ENCODE peak calls at places on chromosomes 3 and 15, in seven cellular contexts. I is amniotic stem cell; M is lower leg skin; E is GM23248; O is foreskin fibroblast; R is NCI-H1694; W is stimulated activated CD4-positive, alpha-beta T cell treated with anti-CD3 and anti-CD28 coated beads, Interleukin-15, amount 100 ng/mL, for 48 hours. G is an unnamed sample.

GRCh38 chr3:182389041-182389815 is 404.1 kb upstream of the ATP11B start:
- DNase-seq in I (no peak), M (no peak), E (no peak), O (no peak), R (no peak), W (no peak), G (no peak)

GRCh38 chr3:9161298-9161697 is 88.1 kb downstream of the SRGAP3 start:
- DNase-seq in I (no peak), M (no peak), E (no peak), O (no peak), R (no peak), W (no peak), G (no peak)

GRCh38 chr3:193812078-193812725 is 219.2 kb downstream of the OPA1 start:
- DNase-seq in I (no peak), M (peak; percentile 15), E (no peak), O (no peak), R (no peak), W (no peak), G (no peak)

GRCh38 chr15:66901336-66902100 is 163.9 kb upstream of the SMAD3 start:
- DNase-seq in I (no peak), M (peak; percentile 79), E (peak; percentile 61), O (no peak), R (no peak), W (no peak), G (peak; percentile 20)

GRCh38 chr3:102132370-102132769 is 283.1 kb downstream of the NFKBIZ start:
- DNase-seq in I (no peak), M (no peak), E (peak; percentile 17), O (no peak), R (no peak), W (no peak), G (no peak)

GRCh38 chr15:80455668-80456442 is 51.7 kb downstream of the ARNT2 start:
- DNase-seq in I (peak; percentile 89), M (no peak), E (peak; percentile 96), O (peak; percentile 88), R (peak; percentile 30), W (peak; percentile 2), G (peak; percentile 93)

GRCh38 chr3:71629289-71630252 is 46.0 kb upstream of the FOXP1 start:
- DNase-seq in I (peak; percentile 10), M (no peak), E (peak; percentile 83), O (peak; percentile 73), R (no peak), W (no peak), G (peak; percentile 37)

GRCh38 chr15:67953286-67953685 is 100.8 kb upstream of the PIAS1 start:
- DNase-seq in I (no peak), M (no peak), E (no peak), O (no peak), R (no peak), W (no peak), G (no peak)

GRCh38 chr3:42134867-42135464 is 43.8 kb downstream of the TRAK1 start:
- DNase-seq in I (no peak), M (no peak), E (no peak), O (no peak), R (no peak), W (no peak), G (no peak)

GRCh38 chr3:123319760-123320159 is 118.0 kb downstream of the SEC22A start:
- DNase-seq in I (no peak), M (no peak), E (no peak), O (no peak), R (no peak), W (no peak), G (no peak)

GRCh38 chr3:128415110-128415772 is 51.4 kb downstream of the DNAJB8 start:
- DNase-seq in I (no peak), M (no peak), E (no peak), O (no peak), R (no peak), W (no peak), G (no peak)

GRCh38 chr3:112375117-112375516 is 42.2 kb downstream of the CD200 start:
- DNase-seq in I (no peak), M (no peak), E (no peak), O (no peak), R (no peak), W (no peak), G (no peak)

GRCh38 chr15:44325568-44325967 is 37.0 kb downstream of the GOLM2 start:
- DNase-seq in I (no peak), M (no peak), E (no peak), O (no peak), R (no peak), W (no peak), G (no peak)

GRCh38 chr15:43510230-43511011 is 7.0 kb upstream of the MAP1A start:
- DNase-seq in I (peak; percentile 87), M (peak; percentile 99), E (peak; percentile 100), O (peak; percentile 99), R (peak; percentile 93), W (peak; percentile 94), G (peak; percentile 99)

GRCh38 chr15:75455982-75456531 is 4.6 kb upstream of the SIN3A start:
- DNase-seq in I (peak; percentile 50), M (no peak), E (peak; percentile 77), O (peak; percentile 43), R (no peak), W (peak; percentile 43), G (peak; percentile 47)

GRCh38 chr15:50055333-50056278 is 63.4 kb downstream of the ATP8B4 start:
- DNase-seq in I (no peak), M (no peak), E (peak; percentile 93), O (peak; percentile 75), R (no peak), W (no peak), G (peak; percentile 80)

GRCh38 chr3:177201707-177202397 is 4.6 kb upstream of the TBL1XR1 start:
- DNase-seq in I (no peak), M (no peak), E (no peak), O (no peak), R (no peak), W (peak; percentile 41), G (no peak)

GRCh38 chr3:139797724-139798343 is 120.1 kb upstream of the NMNAT3 start:
- DNase-seq in I (no peak), M (no peak), E (peak; percentile 29), O (no peak), R (no peak), W (no peak), G (no peak)

GRCh38 chr3:41018841-41019240 is 180.5 kb upstream of the CTNNB1 start:
- DNase-seq in I (no peak), M (no peak), E (no peak), O (no peak), R (no peak), W (no peak), G (no peak)

GRCh38 chr15:87287156-87287555 is 969.4 kb downstream of the NTRK3 start:
- DNase-seq in I (peak; percentile 64), M (no peak), E (peak; percentile 40), O (peak; percentile 12), R (no peak), W (no peak), G (peak; percentile 96)

GRCh38 chr15:73688455-73688854 is 4.3 kb downstream of the CD276 start:
- DNase-seq in I (no peak), M (peak; percentile 76), E (peak; percentile 61), O (peak; percentile 52), R (no peak), W (no peak), G (no peak)

GRCh38 chr3:123750209-123750608 is 133.9 kb downstream of the MYLK start:
- DNase-seq in I (no peak), M (no peak), E (no peak), O (no peak), R (no peak), W (no peak), G (no peak)

GRCh38 chr3:31704651-31705179 is 172.0 kb downstream of the STT3B start:
- DNase-seq in I (no peak), M (peak; percentile 84), E (peak; percentile 83), O (peak; percentile 80), R (no peak), W (peak; percentile 6), G (peak; percentile 43)

GRCh38 chr15:38072007-38072506 is 137.6 kb downstream of the TMCO5A start:
- DNase-seq in I (no peak), M (no peak), E (no peak), O (no peak), R (no peak), W (no peak), G (no peak)

GRCh38 chr3:196193037-196193737 is 18.0 kb downstream of the ZDHHC19 start:
- DNase-seq in I (no peak), M (no peak), E (no peak), O (no peak), R (no peak), W (no peak), G (no peak)

GRCh38 chr3:126713229-126713628 is 9.2 kb downstream of the CHCHD6 start:
- DNase-seq in I (no peak), M (no peak), E (no peak), O (no peak), R (no peak), W (no peak), G (no peak)

GRCh38 chr15:63322541-63322940 is 45.1 kb downstream of the APH1B start:
- DNase-seq in I (no peak), M (peak; percentile 83), E (peak; percentile 40), O (peak; percentile 30), R (no peak), W (no peak), G (no peak)

GRCh38 chr3:79598594-79598993 is 169.2 kb downstream of the ROBO1 start:
- DNase-seq in I (no peak), M (no peak), E (no peak), O (no peak), R (no peak), W (no peak), G (no peak)

GRCh38 chr15:90903733-90904536 is 833 bp downstream of the MAN2A2 start:
- DNase-seq in I (no peak), M (no peak), E (no peak), O (no peak), R (no peak), W (no peak), G (no peak)

GRCh38 chr3:161859870-161860450 is 363.4 kb downstream of the OTOL1 start:
- DNase-seq in I (no peak), M (no peak), E (no peak), O (no peak), R (no peak), W (no peak), G (no peak)

GRCh38 chr3:170741756-170742530 is 128.1 kb downstream of the RPL22L1 start:
- DNase-seq in I (no peak), M (no peak), E (peak; percentile 15), O (no peak), R (no peak), W (no peak), G (no peak)

GRCh38 chr3:81734742-81735141 is 26.7 kb downstream of the GBE1 start:
- DNase-seq in I (no peak), M (no peak), E (no peak), O (no peak), R (no peak), W (no peak), G (no peak)

GRCh38 chr3:462851-463250 is 266.3 kb downstream of the CHL1 start:
- DNase-seq in I (no peak), M (no peak), E (no peak), O (no peak), R (no peak), W (no peak), G (no peak)

GRCh38 chr3:124701687-124702086 is 28.6 kb upstream of the UMPS start:
- DNase-seq in I (peak; percentile 35), M (no peak), E (peak; percentile 78), O (peak; percentile 32), R (no peak), W (no peak), G (peak; percentile 46)

G was measured in HFFc6.